ENCODE peak calls at places on chromosomes 4 and X, in eight cellular contexts. One of them, this sample, is unnamed.

GRCh38 chr4:27011401-27011800 is 150.8 kb downstream of the STIM2 start:
- DNase-seq in NCI-H2171: no peak
- DNase-seq in AG09319: no peak
- DNase-seq in CD4-positive, alpha-beta memory T cell: no peak
- DNase-seq in glomerular endothelial cell: no peak
- DNase-seq in NCI-H1092 treated with DMSO at 0.1 percent for 48 hours: no peak
- DNase-seq in mucosa of gallbladder: no peak
- DNase-seq in coronary artery: no peak
- DNase-seq in this sample: no peak

GRCh38 chr4:134777626-134778025 is 576.0 kb upstream of the PABPC4L start:
- DNase-seq in CD4-positive, alpha-beta memory T cell: no peak
- DNase-seq in NCI-H1092 treated with DMSO at 0.1 percent for 48 hours: peak; percentile 28
- DNase-seq in AG09319: no peak
- DNase-seq in mucosa of gallbladder: no peak
- DNase-seq in coronary artery: no peak
- DNase-seq in glomerular endothelial cell: no peak
- DNase-seq in NCI-H2171: no peak
- DNase-seq in this sample: no peak

GRCh38 chrX:22081475-22082092 is 49.5 kb downstream of the PHEX start:
- DNase-seq in coronary artery: no peak
- DNase-seq in NCI-H1092 treated with DMSO at 0.1 percent for 48 hours: no peak
- DNase-seq in mucosa of gallbladder: peak; percentile 30
- DNase-seq in NCI-H2171: no peak
- DNase-seq in CD4-positive, alpha-beta memory T cell: peak; percentile 23
- DNase-seq in glomerular endothelial cell: no peak
- DNase-seq in AG09319: no peak
- DNase-seq in this sample: peak; percentile 51

GRCh38 chr4:8675383-8675782 is 82.8 kb downstream of the CPZ start:
- DNase-seq in NCI-H2171: no peak
- DNase-seq in glomerular endothelial cell: no peak
- DNase-seq in CD4-positive, alpha-beta memory T cell: no peak
- DNase-seq in AG09319: no peak
- DNase-seq in coronary artery: peak; percentile 43
- DNase-seq in NCI-H1092 treated with DMSO at 0.1 percent for 48 hours: no peak
- DNase-seq in mucosa of gallbladder: no peak
- DNase-seq in this sample: no peak

GRCh38 chr4:46765465-46765864 is 143.6 kb downstream of the COX7B2 start:
- DNase-seq in mucosa of gallbladder: no peak
- DNase-seq in glomerular endothelial cell: no peak
- DNase-seq in coronary artery: no peak
- DNase-seq in AG09319: no peak
- DNase-seq in NCI-H1092 treated with DMSO at 0.1 percent for 48 hours: no peak
- DNase-seq in NCI-H2171: no peak
- DNase-seq in CD4-positive, alpha-beta memory T cell: no peak
- DNase-seq in this sample: no peak

GRCh38 chr4:30714408-30715031 is 5.6 kb upstream of the PCDH7 start:
- DNase-seq in coronary artery: no peak
- DNase-seq in CD4-positive, alpha-beta memory T cell: no peak
- DNase-seq in mucosa of gallbladder: peak; percentile 31
- DNase-seq in AG09319: no peak
- DNase-seq in NCI-H2171: no peak
- DNase-seq in NCI-H1092 treated with DMSO at 0.1 percent for 48 hours: peak; percentile 18
- DNase-seq in glomerular endothelial cell: no peak
- DNase-seq in this sample: peak; percentile 59

GRCh38 chr4:120769227-120769626 is 153.3 kb downstream of the PRDM5 start:
- DNase-seq in mucosa of gallbladder: no peak
- DNase-seq in AG09319: peak; percentile 10
- DNase-seq in NCI-H1092 treated with DMSO at 0.1 percent for 48 hours: no peak
- DNase-seq in glomerular endothelial cell: no peak
- DNase-seq in coronary artery: no peak
- DNase-seq in NCI-H2171: no peak
- DNase-seq in CD4-positive, alpha-beta memory T cell: no peak
- DNase-seq in this sample: no peak

GRCh38 chr4:86482851-86483490 is 111.1 kb upstream of the PTPN13 start:
- DNase-seq in glomerular endothelial cell: no peak
- DNase-seq in AG09319: no peak
- DNase-seq in NCI-H1092 treated with DMSO at 0.1 percent for 48 hours: no peak
- DNase-seq in mucosa of gallbladder: no peak
- DNase-seq in coronary artery: no peak
- DNase-seq in NCI-H2171: no peak
- DNase-seq in CD4-positive, alpha-beta memory T cell: no peak
- DNase-seq in this sample: no peak

GRCh38 chrX:19344661-19345060 is 934 bp downstream of the PDHA1 start:
- DNase-seq in NCI-H2171: no peak
- DNase-seq in CD4-positive, alpha-beta memory T cell: no peak
- DNase-seq in AG09319: no peak
- DNase-seq in mucosa of gallbladder: no peak
- DNase-seq in NCI-H1092 treated with DMSO at 0.1 percent for 48 hours: no peak
- DNase-seq in coronary artery: no peak
- DNase-seq in glomerular endothelial cell: no peak
- DNase-seq in this sample: no peak

GRCh38 chr4:138645289-138645688 is 370.3 kb upstream of the NOCT start:
- DNase-seq in glomerular endothelial cell: no peak
- DNase-seq in NCI-H2171: no peak
- DNase-seq in AG09319: no peak
- DNase-seq in coronary artery: no peak
- DNase-seq in CD4-positive, alpha-beta memory T cell: no peak
- DNase-seq in NCI-H1092 treated with DMSO at 0.1 percent for 48 hours: no peak
- DNase-seq in mucosa of gallbladder: no peak
- DNase-seq in this sample: no peak

GRCh38 chr4:72569719-72570235 is 756 bp upstream of the ADAMTS3 start:
- DNase-seq in NCI-H2171: no peak
- DNase-seq in mucosa of gallbladder: no peak
- DNase-seq in AG09319: no peak
- DNase-seq in glomerular endothelial cell: no peak
- DNase-seq in NCI-H1092 treated with DMSO at 0.1 percent for 48 hours: no peak
- DNase-seq in coronary artery: no peak
- DNase-seq in CD4-positive, alpha-beta memory T cell: no peak
- DNase-seq in this sample: no peak

GRCh38 chr4:1211951-1212545 is 36.9 kb downstream of the CTBP1 start:
- DNase-seq in CD4-positive, alpha-beta memory T cell: no peak
- DNase-seq in coronary artery: no peak
- DNase-seq in NCI-H2171: no peak
- DNase-seq in AG09319: no peak
- DNase-seq in glomerular endothelial cell: no peak
- DNase-seq in mucosa of gallbladder: no peak
- DNase-seq in NCI-H1092 treated with DMSO at 0.1 percent for 48 hours: no peak
- DNase-seq in this sample: no peak

GRCh38 chrX:3717742-3718420 is 4.4 kb upstream of the PRKX start:
- DNase-seq in CD4-positive, alpha-beta memory T cell: no peak
- DNase-seq in NCI-H2171: no peak
- DNase-seq in NCI-H1092 treated with DMSO at 0.1 percent for 48 hours: no peak
- DNase-seq in mucosa of gallbladder: no peak
- DNase-seq in glomerular endothelial cell: no peak
- DNase-seq in AG09319: no peak
- DNase-seq in coronary artery: peak; percentile 29
- DNase-seq in this sample: no peak

GRCh38 chr4:42917316-42917715 is 24.8 kb downstream of the GRXCR1 start:
- DNase-seq in mucosa of gallbladder: no peak
- DNase-seq in CD4-positive, alpha-beta memory T cell: no peak
- DNase-seq in NCI-H2171: no peak
- DNase-seq in glomerular endothelial cell: no peak
- DNase-seq in NCI-H1092 treated with DMSO at 0.1 percent for 48 hours: no peak
- DNase-seq in coronary artery: no peak
- DNase-seq in AG09319: no peak
- DNase-seq in this sample: no peak

GRCh38 chr4:99405433-99406115 is 29.6 kb downstream of the ADH7 start:
- DNase-seq in AG09319: peak; percentile 78
- DNase-seq in coronary artery: no peak
- DNase-seq in CD4-positive, alpha-beta memory T cell: peak; percentile 45
- DNase-seq in NCI-H2171: peak; percentile 1
- DNase-seq in mucosa of gallbladder: peak; percentile 83
- DNase-seq in glomerular endothelial cell: peak; percentile 69
- DNase-seq in NCI-H1092 treated with DMSO at 0.1 percent for 48 hours: peak; percentile 43
- DNase-seq in this sample: peak; percentile 74

GRCh38 chrX:151880895-151881294 is 31.8 kb upstream of the MAGEA4 start:
- DNase-seq in NCI-H1092 treated with DMSO at 0.1 percent for 48 hours: no peak
- DNase-seq in mucosa of gallbladder: no peak
- DNase-seq in NCI-H2171: no peak
- DNase-seq in coronary artery: no peak
- DNase-seq in glomerular endothelial cell: no peak
- DNase-seq in AG09319: no peak
- DNase-seq in CD4-positive, alpha-beta memory T cell: no peak
- DNase-seq in this sample: no peak

GRCh38 chrX:120514236-120514635 is 45.1 kb upstream of the LAMP2 start:
- DNase-seq in NCI-H1092 treated with DMSO at 0.1 percent for 48 hours: peak; percentile 14
- DNase-seq in AG09319: no peak
- DNase-seq in coronary artery: no peak
- DNase-seq in CD4-positive, alpha-beta memory T cell: no peak
- DNase-seq in glomerular endothelial cell: no peak
- DNase-seq in mucosa of gallbladder: no peak
- DNase-seq in NCI-H2171: no peak
- DNase-seq in this sample: no peak

GRCh38 chr4:134544303-134544761 is 342.7 kb upstream of the PABPC4L start:
- DNase-seq in AG09319: no peak
- DNase-seq in mucosa of gallbladder: no peak
- DNase-seq in CD4-positive, alpha-beta memory T cell: no peak
- DNase-seq in coronary artery: no peak
- DNase-seq in NCI-H1092 treated with DMSO at 0.1 percent for 48 hours: peak; percentile 78
- DNase-seq in glomerular endothelial cell: peak; percentile 45
- DNase-seq in NCI-H2171: peak; percentile 64
- DNase-seq in this sample: no peak

GRCh38 chrX:47796433-47796906 is 40.2 kb upstream of the ZNF81 start:
- DNase-seq in glomerular endothelial cell: no peak
- DNase-seq in NCI-H2171: no peak
- DNase-seq in coronary artery: no peak
- DNase-seq in AG09319: peak; percentile 22
- DNase-seq in mucosa of gallbladder: no peak
- DNase-seq in NCI-H1092 treated with DMSO at 0.1 percent for 48 hours: no peak
- DNase-seq in CD4-positive, alpha-beta memory T cell: no peak
- DNase-seq in this sample: no peak

GRCh38 chrX:44967221-44967620 is 94.2 kb downstream of the KDM6A start:
- DNase-seq in glomerular endothelial cell: no peak
- DNase-seq in NCI-H2171: no peak
- DNase-seq in AG09319: no peak
- DNase-seq in CD4-positive, alpha-beta memory T cell: no peak
- DNase-seq in NCI-H1092 treated with DMSO at 0.1 percent for 48 hours: no peak
- DNase-seq in mucosa of gallbladder: no peak
- DNase-seq in coronary artery: no peak
- DNase-seq in this sample: no peak

GRCh38 chr4:48635310-48635709 is 144.8 kb downstream of the FRYL start:
- DNase-seq in coronary artery: no peak
- DNase-seq in NCI-H1092 treated with DMSO at 0.1 percent for 48 hours: no peak
- DNase-seq in mucosa of gallbladder: no peak
- DNase-seq in glomerular endothelial cell: no peak
- DNase-seq in AG09319: no peak
- DNase-seq in CD4-positive, alpha-beta memory T cell: no peak
- DNase-seq in NCI-H2171: no peak
- DNase-seq in this sample: no peak

GRCh38 chrX:47862680-47863079 is 26.0 kb downstream of the ZNF81 start:
- DNase-seq in NCI-H2171: no peak
- DNase-seq in NCI-H1092 treated with DMSO at 0.1 percent for 48 hours: no peak
- DNase-seq in AG09319: no peak
- DNase-seq in mucosa of gallbladder: no peak
- DNase-seq in CD4-positive, alpha-beta memory T cell: no peak
- DNase-seq in coronary artery: no peak
- DNase-seq in glomerular endothelial cell: no peak
- DNase-seq in this sample: no peak

GRCh38 chr4:174036111-174036510 is 247.4 kb downstream of the FBXO8 start:
- DNase-seq in mucosa of gallbladder: no peak
- DNase-seq in AG09319: no peak
- DNase-seq in NCI-H2171: no peak
- DNase-seq in coronary artery: no peak
- DNase-seq in CD4-positive, alpha-beta memory T cell: no peak
- DNase-seq in glomerular endothelial cell: no peak
- DNase-seq in NCI-H1092 treated with DMSO at 0.1 percent for 48 hours: peak; percentile 75
- DNase-seq in this sample: no peak

GRCh38 chr4:184568770-184569169 is 80.5 kb downstream of the CASP3 start:
- DNase-seq in glomerular endothelial cell: peak; percentile 33
- DNase-seq in AG09319: no peak
- DNase-seq in coronary artery: no peak
- DNase-seq in NCI-H1092 treated with DMSO at 0.1 percent for 48 hours: no peak
- DNase-seq in mucosa of gallbladder: no peak
- DNase-seq in NCI-H2171: no peak
- DNase-seq in CD4-positive, alpha-beta memory T cell: no peak
- DNase-seq in this sample: no peak

GRCh38 chr4:189090174-189090814 is 850.4 kb upstream of the FRG1 start:
- DNase-seq in AG09319: no peak
- DNase-seq in NCI-H2171: no peak
- DNase-seq in coronary artery: no peak
- DNase-seq in glomerular endothelial cell: no peak
- DNase-seq in CD4-positive, alpha-beta memory T cell: no peak
- DNase-seq in NCI-H1092 treated with DMSO at 0.1 percent for 48 hours: peak; percentile 62
- DNase-seq in mucosa of gallbladder: no peak
- DNase-seq in this sample: no peak

This sample was measured in stomach.